ENCODE peak calls at places on chromosomes 16 and 17, in nine cellular contexts. A is left ventricle myocardium inferior, Z is psoas muscle, V is A549, N is uterus, K is skeletal muscle cell, C is H7, X is mammary epithelial cell, Y is pancreas. I is an unnamed sample.

GRCh38 chr17:32503251-32504165 is 16.7 kb downstream of the CDK5R1 start:
- DNase-seq in A (no peak), Z (no peak), V (no peak), N (no peak), K (no peak), C (peak), X (peak), Y (no peak), I (no peak)

GRCh38 chr16:48895142-48895541 is 285.2 kb upstream of the N4BP1 start:
- DNase-seq in A (no peak), Z (no peak), V (no peak), N (no peak), K (no peak), C (no peak), X (no peak), Y (no peak), I (no peak)

GRCh38 chr17:80941743-80942211 is 49.9 kb upstream of the CHMP6 start:
- DNase-seq in A (no peak), Z (no peak), V (no peak), N (peak), K (no peak), C (no peak), X (no peak), Y (no peak), I (peak)

GRCh38 chr16:73873643-73874042 is 423.0 kb upstream of the PSMD7 start:
- DNase-seq in A (no peak), Z (no peak), V (no peak), N (no peak), K (no peak), C (no peak), X (no peak), Y (no peak), I (no peak)

GRCh38 chr16:3101841-3102470 is 2.9 kb upstream of the ZSCAN10 start:
- DNase-seq in A (peak), Z (peak), V (no peak), N (no peak), K (no peak), C (peak), X (no peak), Y (no peak), I (no peak)

GRCh38 chr17:3827124-3827773 is 18.8 kb downstream of the NCBP3 start:
- DNase-seq in A (no peak), Z (no peak), V (peak), N (peak), K (peak), C (peak), X (peak), Y (no peak), I (no peak)

GRCh38 chr17:77756028-77756427 is 202.5 kb upstream of the TNRC6C start:
- DNase-seq in A (no peak), Z (no peak), V (no peak), N (no peak), K (no peak), C (no peak), X (no peak), Y (no peak), I (no peak)

GRCh38 chr17:39979021-39979660 is 1.5 kb upstream of the PSMD3 start:
- DNase-seq in A (no peak), Z (no peak), V (no peak), N (peak), K (peak), C (no peak), X (peak), Y (no peak), I (no peak)

GRCh38 chr17:57442401-57442823 is 186.1 kb downstream of the MSI2 start:
- DNase-seq in A (no peak), Z (no peak), V (no peak), N (no peak), K (no peak), C (peak), X (no peak), Y (no peak), I (no peak)

GRCh38 chr16:11256657-11257130 is 690 bp upstream of the SOCS1 start:
- DNase-seq in A (peak), Z (peak), V (peak), N (peak), K (no peak), C (no peak), X (peak), Y (no peak), I (peak)

GRCh38 chr17:66715076-66715675 is 119.7 kb upstream of the CACNG5 start:
- DNase-seq in A (no peak), Z (no peak), V (no peak), N (no peak), K (no peak), C (no peak), X (no peak), Y (no peak), I (no peak)

GRCh38 chr17:79632432-79632735 is 21.5 kb upstream of the RBFOX3 start:
- DNase-seq in A (peak), Z (no peak), V (no peak), N (no peak), K (no peak), C (no peak), X (no peak), Y (no peak), I (no peak)

GRCh38 chr16:77807-78443 is at the start of gene MPG:
- DNase-seq in A (peak), Z (peak), V (peak), N (peak), K (no peak), C (peak), X (peak), Y (peak), I (peak)

GRCh38 chr16:78444-79145 is 570 bp downstream of the MPG start:
- DNase-seq in A (peak), Z (peak), V (peak), N (peak), K (no peak), C (no peak), X (no peak), Y (no peak), I (peak)

GRCh38 chr16:75580-76501 is 2.2 kb upstream of the MPG start:
- DNase-seq in A (peak), Z (peak), V (no peak), N (peak), K (peak), C (peak), X (no peak), Y (peak), I (peak)

GRCh38 chr16:77273-77806 is 685 bp upstream of the MPG start:
- DNase-seq in A (peak), Z (peak), V (peak), N (peak), K (no peak), C (peak), X (no peak), Y (peak), I (peak)

GRCh38 chr16:76535-77272 is 1.3 kb upstream of the MPG start:
- DNase-seq in A (peak), Z (peak), V (peak), N (peak), K (no peak), C (no peak), X (peak), Y (peak), I (peak)
- H3K4me3 ChIP-seq in A (peak), Z (peak), V (peak), N (peak), K (peak), C (no peak), X (no peak), Y (no peak), I (peak)

GRCh38 chr16:88779406-88780099 is 5.5 kb downstream of the PIEZO1 start:
- DNase-seq in A (peak), Z (no peak), V (no peak), N (peak), K (no peak), C (no peak), X (no peak), Y (peak), I (peak)
- H3K4me3 ChIP-seq in A (peak), Z (no peak), V (no peak), N (no peak), K (no peak), C (no peak), X (no peak), Y (no peak), I (no peak)

DNA sequence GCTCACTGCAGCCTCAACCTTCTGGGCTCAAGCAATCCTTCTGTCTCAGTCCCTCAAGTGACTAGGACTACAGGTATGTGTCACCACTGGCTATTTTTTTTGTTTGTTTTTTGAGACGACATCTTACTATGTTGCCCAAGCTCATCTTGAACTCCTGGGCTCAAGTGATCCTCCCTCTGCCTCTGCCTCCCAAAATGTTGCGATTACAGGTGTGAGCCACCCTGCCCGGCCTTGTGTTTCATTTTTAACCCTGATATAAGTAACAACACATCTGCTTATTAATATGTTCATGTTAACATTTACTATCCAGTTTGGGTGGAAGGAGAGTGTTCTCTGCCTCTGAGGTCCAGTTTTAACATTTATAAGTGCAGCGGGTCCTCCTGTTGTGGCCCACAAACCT is 3.1 kb downstream of the FAM20A start:
- DNase-seq in A (no peak), Z (no peak), V (no peak), N (no peak), K (no peak), C (no peak), X (no peak), Y (no peak), I (no peak)
- H3K4me3 ChIP-seq in A (peak), Z (peak), V (no peak), N (no peak), K (no peak), C (peak), X (no peak), Y (no peak), I (peak)

DNA sequence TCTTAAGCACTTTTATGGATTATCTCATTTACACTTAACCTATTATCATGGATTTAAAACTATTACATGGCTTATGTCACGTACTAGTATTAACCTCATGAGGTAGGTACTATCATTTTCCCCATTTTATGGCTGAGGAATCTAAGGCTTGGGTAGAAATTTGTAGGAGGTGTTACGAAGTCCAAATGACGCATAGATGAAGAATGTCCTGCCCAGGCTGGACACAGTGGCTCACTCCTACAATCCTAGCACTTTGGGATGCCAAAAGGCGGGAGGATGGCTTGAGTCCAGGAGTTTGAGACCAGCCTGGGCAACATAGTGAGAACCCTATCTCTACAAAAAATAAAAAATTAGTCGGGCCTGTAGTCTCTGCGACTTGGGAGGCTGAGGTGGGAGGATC is 4.8 kb upstream of the C1QL1 start:
- DNase-seq in A (no peak), Z (no peak), V (no peak), N (no peak), K (no peak), C (no peak), X (peak), Y (no peak), I (no peak)
- H3K4me3 ChIP-seq in A (no peak), Z (no peak), V (no peak), N (no peak), K (no peak), C (peak), X (no peak), Y (no peak), I (no peak)

DNA sequence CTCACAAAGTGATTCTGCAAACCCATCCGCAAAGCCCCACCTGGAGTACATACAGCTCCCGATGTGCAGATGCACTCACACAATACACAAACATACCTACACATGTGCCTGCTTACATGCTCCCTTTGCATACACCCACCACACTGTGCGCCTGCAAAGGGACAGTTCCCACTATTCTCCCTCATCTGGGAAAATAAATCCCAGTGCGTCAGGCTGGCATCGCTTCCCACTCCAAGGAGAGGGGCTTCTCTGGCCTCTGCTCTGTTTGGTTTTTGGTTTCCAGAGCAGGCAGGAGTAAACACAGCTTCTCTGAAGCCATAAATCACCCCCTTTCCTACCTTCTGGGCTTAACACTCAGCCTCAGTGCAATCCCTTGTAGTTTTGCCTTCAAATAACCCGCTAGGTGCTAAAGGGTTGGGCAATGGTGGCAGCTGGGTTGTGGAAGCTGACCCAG is 14.7 kb downstream of the HOXB4 start:
- DNase-seq in A (no peak), Z (no peak), V (no peak), N (no peak), K (no peak), C (peak), X (peak), Y (no peak), I (no peak)
- H3K4me3 ChIP-seq in A (peak), Z (peak), V (no peak), N (no peak), K (peak), C (peak), X (no peak), Y (no peak), I (no peak)